ENCODE peak calls at places on chromosomes 1 and 21, in six cellular contexts. J is MM.1S, N is keratinocyte, F is neural progenitor cell, T is astrocyte, X is DND-41. L is an unnamed sample.
A peak's percentile ranks its signal among the peaks of the same experiment; 100 is the strongest.

GRCh38 chr1:1352784-1353388 is 3.7 kb upstream of the DVL1 start:
- DNase-seq in J (no peak), N (no peak), F (no peak), T (no peak), X (peak; percentile 37), L (no peak)

GRCh38 chr1:104064391-104064790 is 314.7 kb downstream of the AMY1C start:
- DNase-seq in J (no peak), N (no peak), F (no peak), T (peak; percentile 4), X (no peak), L (no peak)

GRCh38 chr1:61109158-61109557 is 26.8 kb downstream of the NFIA start:
- DNase-seq in J (no peak), N (no peak), F (no peak), T (no peak), X (no peak), L (no peak)

GRCh38 chr1:195948123-195948895 is 659.9 kb downstream of the KCNT2 start:
- DNase-seq in J (no peak), N (no peak), F (no peak), T (no peak), X (no peak), L (no peak)

GRCh38 chr1:112034277-112034676 is 44.8 kb upstream of the KCND3 start:
- DNase-seq in J (no peak), N (no peak), F (no peak), T (no peak), X (no peak), L (no peak)

GRCh38 chr21:46661211-46661625 is 25.7 kb downstream of the PRMT2 start:
- DNase-seq in J (peak; percentile 70), N (no peak), F (peak; percentile 93), T (peak; percentile 72), X (no peak), L (peak; percentile 97)

GRCh38 chr1:76826072-76826827 is 41.0 kb upstream of the ST6GALNAC5 start:
- DNase-seq in J (no peak), N (no peak), F (no peak), T (peak; percentile 66), X (no peak), L (peak; percentile 92)

GRCh38 chr21:16291296-16291695 is 561.5 kb downstream of the USP25 start:
- DNase-seq in J (no peak), N (no peak), F (no peak), T (no peak), X (no peak), L (no peak)

GRCh38 chr1:77543822-77544448 is 138.5 kb downstream of the ZZZ3 start:
- DNase-seq in J (no peak), N (no peak), F (no peak), T (no peak), X (no peak), L (peak; percentile 42)

GRCh38 chr1:202501281-202501680 is 152.8 kb downstream of the PPP1R12B start:
- DNase-seq in J (peak; percentile 39), N (no peak), F (peak; percentile 31), T (peak; percentile 8), X (no peak), L (peak; percentile 41)

GRCh38 chr1:38826262-38826661 is 33.3 kb downstream of the RRAGC start:
- DNase-seq in J (no peak), N (no peak), F (no peak), T (no peak), X (no peak), L (no peak)

GRCh38 chr1:184162266-184162665 is 110.7 kb downstream of the TSEN15 start:
- DNase-seq in J (no peak), N (no peak), F (no peak), T (no peak), X (no peak), L (no peak)

GRCh38 chr1:202576816-202577215 is 133.4 kb downstream of the SYT2 start:
- DNase-seq in J (no peak), N (no peak), F (no peak), T (peak; percentile 90), X (no peak), L (peak; percentile 81)

GRCh38 chr21:34639882-34640788 is 25.2 kb upstream of the RCAN1 start:
- DNase-seq in J (peak; percentile 92), N (no peak), F (no peak), T (no peak), X (peak; percentile 78), L (peak; percentile 47)

GRCh38 chr1:69929278-69930057 is 275.9 kb downstream of the LRRC40 start:
- DNase-seq in J (no peak), N (no peak), F (no peak), T (no peak), X (no peak), L (peak; percentile 27)

GRCh38 chr1:65470766-65471165 is 50.3 kb downstream of the LEPR start:
- DNase-seq in J (no peak), N (no peak), F (no peak), T (peak; percentile 37), X (no peak), L (peak; percentile 36)

GRCh38 chr21:36854391-36854790 is 112.1 kb downstream of the HLCS start:
- DNase-seq in J (peak; percentile 23), N (no peak), F (peak; percentile 84), T (no peak), X (peak; percentile 59), L (peak; percentile 36)

GRCh38 chr1:207852576-207853371 is 58.2 kb downstream of the CD34 start:
- DNase-seq in J (no peak), N (no peak), F (no peak), T (no peak), X (no peak), L (no peak)

GRCh38 chr1:53134961-53135734 is 7.3 kb downstream of the SLC1A7 start:
- DNase-seq in J (no peak), N (no peak), F (no peak), T (peak; percentile 83), X (no peak), L (peak; percentile 97)
- H3K9ac ChIP-seq in J (no peak overlapping the region), N (no peak overlapping the region), F (no peak overlapping the region), T (peak overlapping the region; percentile 33), X (no peak overlapping the region), L (peak overlapping the region; percentile 76)

GRCh38 chr1:3943123-3943431 is 43.0 kb upstream of the C1orf174 start:
- DNase-seq in J (no peak), N (no peak), F (no peak), T (no peak), X (no peak), L (no peak)
- TF ChIP-seq EZH2 in J (no peak), N (no peak), F (no peak), T (no peak), X (no peak), L (no peak)

GRCh38 chr1:213292653-213293052 is 241.6 kb downstream of the RPS6KC1 start:
- DNase-seq in J (no peak), N (no peak), F (no peak), T (no peak), X (no peak), L (no peak)

GRCh38 chr1:213286235-213286634 is 235.2 kb downstream of the RPS6KC1 start:
- DNase-seq in J (no peak), N (no peak), F (no peak), T (no peak), X (no peak), L (no peak)

GRCh38 chr1:213284626-213285025 is 233.6 kb downstream of the RPS6KC1 start:
- DNase-seq in J (no peak), N (no peak), F (no peak), T (peak; percentile 57), X (no peak), L (peak; percentile 55)

GRCh38 chr1:213287987-213288386 is 236.9 kb downstream of the RPS6KC1 start:
- DNase-seq in J (no peak), N (no peak), F (no peak), T (no peak), X (no peak), L (no peak)
- H3K9ac ChIP-seq in J (no peak overlapping the region), N (no peak overlapping the region), F (no peak overlapping the region), T (no peak overlapping the region), X (no peak overlapping the region), L (no peak overlapping the region)

GRCh38 chr1:35190784-35191183 is 2.2 kb downstream of the SFPQ start:
- DNase-seq in J (no peak), N (no peak), F (no peak), T (no peak), X (no peak), L (peak; percentile 75)
- TF ChIP-seq EZH2 in J (no peak), N (no peak), F (no peak), T (no peak), X (no peak), L (no peak)

L was measured in GM23248.